ENCODE peak calls at places on chromosomes 1 and 21, in ten cellular contexts. T, D, V, Y, E, F, B, N, I and S are unnamed samples.

GRCh38 chr1:234897754-234898454 is 230.7 kb downstream of the TOMM20 start:
- DNase-seq in N (no peak), V (no peak), T (no peak), B (no peak), E (no peak), F (no peak), Y (no peak), I (no peak), D (no peak), S (no peak)

GRCh38 chr21:15252437-15252836 is 187.6 kb upstream of the NRIP1 start:
- DNase-seq in D (no peak), F (no peak), V (no peak), Y (no peak), T (no peak), E (no peak), N (no peak), I (no peak), B (no peak), S (no peak)

GRCh38 chr1:12142891-12143630 is 23.7 kb upstream of the TNFRSF1B start:
- DNase-seq in T (peak), D (peak), N (peak), Y (no peak), V (no peak), E (no peak), F (no peak), B (no peak), I (no peak), S (no peak)

GRCh38 chr1:200079576-200079975 is 52.1 kb downstream of the NR5A2 start:
- DNase-seq in D (no peak), I (no peak), N (no peak), E (no peak), B (no peak), T (no peak), Y (no peak), V (no peak), F (no peak), S (no peak)

GRCh38 chr1:46558966-46559365 is 7.5 kb upstream of the KNCN start:
- DNase-seq in T (no peak), D (no peak), V (no peak), N (no peak), B (no peak), I (no peak), F (no peak), E (no peak), Y (no peak), S (no peak)

GRCh38 chr21:38306407-38306806 is 49.6 kb downstream of the KCNJ15 start:
- DNase-seq in E (peak), T (no peak), N (no peak), V (no peak), Y (no peak), B (no peak), D (no peak), I (peak), F (no peak), S (no peak)

GRCh38 chr1:24735619-24736375 is 9.4 kb upstream of the CLIC4 start:
- DNase-seq in B (no peak), V (no peak), D (no peak), N (peak), Y (no peak), I (peak), T (peak), F (peak), E (peak), S (no peak)

GRCh38 chr1:177953549-177953948 is 16.3 kb downstream of the SEC16B start:
- DNase-seq in B (no peak), E (no peak), F (no peak), I (no peak), V (no peak), Y (no peak), D (no peak), T (no peak), N (no peak), S (no peak)

GRCh38 chr1:38256072-38256471 is 209.5 kb upstream of the POU3F1 start:
- DNase-seq in E (no peak), B (no peak), Y (no peak), D (no peak), I (no peak), T (no peak), V (no peak), N (no peak), F (no peak), S (no peak)

GRCh38 chr21:45935628-45936027 is 45.9 kb upstream of the COL6A1 start:
- DNase-seq in V (no peak), D (no peak), N (no peak), Y (no peak), E (peak), T (no peak), F (no peak), I (no peak), B (no peak), S (no peak)

GRCh38 chr1:156433602-156434001 is 64.6 kb downstream of the RHBG start:
- DNase-seq in E (no peak), D (no peak), B (no peak), N (no peak), Y (no peak), T (no peak), I (no peak), V (no peak), F (no peak), S (no peak)

GRCh38 chr1:46437723-46438122 is 43.6 kb downstream of the FAAH start:
- DNase-seq in D (no peak), Y (no peak), F (no peak), B (no peak), T (no peak), I (no peak), E (peak), V (no peak), N (no peak), S (no peak)

GRCh38 chr1:246460411-246460810 is 46.7 kb downstream of the SMYD3 start:
- DNase-seq in Y (no peak), B (no peak), T (no peak), V (no peak), N (no peak), I (no peak), F (no peak), E (peak), D (no peak), S (no peak)

GRCh38 chr1:107804134-107804533 is 160.8 kb downstream of the VAV3 start:
- DNase-seq in D (no peak), B (no peak), E (no peak), T (no peak), F (no peak), V (no peak), I (no peak), N (no peak), Y (no peak), S (no peak)

GRCh38 chr1:29586991-29587745 is 350.8 kb downstream of the PTPRU start:
- DNase-seq in B (no peak), F (no peak), V (no peak), Y (no peak), I (no peak), N (no peak), T (no peak), D (no peak), E (no peak), S (no peak)

GRCh38 chr1:170445096-170445495 is 86.9 kb upstream of the GORAB start:
- DNase-seq in F (no peak), Y (no peak), B (no peak), V (no peak), E (peak), I (no peak), D (no peak), N (no peak), T (no peak), S (no peak)

GRCh38 chr1:31995263-31995662 is 18.4 kb upstream of the KHDRBS1 start:
- DNase-seq in D (no peak), I (no peak), V (no peak), E (no peak), T (no peak), F (no peak), Y (no peak), N (no peak), B (no peak), S (no peak)

GRCh38 chr1:234605983-234606730 is 3.8 kb downstream of the IRF2BP2 start:
- DNase-seq in E (peak), B (no peak), N (peak), V (peak), I (peak), F (peak), Y (peak), T (no peak), D (no peak), S (no peak)

GRCh38 chr1:201647722-201648065 is 108.8 kb downstream of the NAV1 start:
- DNase-seq in E (no peak), B (no peak), Y (no peak), D (no peak), I (no peak), V (no peak), F (no peak), N (no peak), T (no peak), S (no peak)

GRCh38 chr1:23168079-23168461 is 586 bp downstream of the LUZP1 start:
- DNase-seq in E (no peak), I (no peak), Y (peak), F (peak), N (peak), D (peak), T (peak), B (no peak), V (no peak), S (no peak)

GRCh38 chr21:42527489-42528158 is 14.0 kb downstream of the SLC37A1 start:
- DNase-seq in D (no peak), T (no peak), F (peak), N (no peak), V (no peak), Y (peak), E (no peak), B (no peak), I (no peak), S (no peak)

GRCh38 chr1:204894031-204894430 is 23.4 kb downstream of the NFASC start:
- DNase-seq in D (no peak), V (no peak), E (no peak), B (no peak), I (no peak), Y (no peak), T (no peak), F (no peak), N (no peak), S (no peak)

GRCh38 chr21:36860736-36861594 is 105.5 kb downstream of the HLCS start:
- DNase-seq in Y (no peak), B (no peak), I (peak), E (peak), F (peak), N (no peak), D (no peak), T (no peak), V (peak), S (no peak)

GRCh38 chr1:87829360-87829759 is 500.7 kb downstream of the LMO4 start:
- DNase-seq in I (no peak), T (no peak), B (no peak), D (no peak), V (no peak), N (no peak), Y (no peak), F (no peak), E (no peak), S (no peak)

DNA sequence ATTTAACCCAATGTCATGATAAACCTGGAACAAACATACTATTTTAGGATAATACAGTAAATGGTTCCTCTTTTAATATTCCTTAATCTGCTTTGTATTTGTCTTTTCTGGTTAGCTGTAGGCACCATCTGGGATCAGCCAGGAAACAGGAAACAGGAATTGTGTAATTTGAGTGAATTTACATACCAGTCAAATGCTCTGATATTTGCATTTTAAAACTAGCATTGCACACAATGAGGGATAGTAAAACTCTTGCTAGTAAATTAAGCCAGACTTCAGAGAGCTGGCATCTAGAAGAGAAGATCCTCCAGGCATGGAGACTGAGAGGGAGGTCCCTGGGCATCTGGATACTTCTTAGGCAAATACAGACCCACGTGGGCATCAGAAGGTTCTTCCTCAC is 103.5 kb downstream of the HMCN1 start:
- DNase-seq in V (no peak), E (peak), N (no peak), T (no peak), F (no peak), D (no peak), I (no peak), Y (no peak), B (no peak), S (no peak)
- H3K27ac ChIP-seq in V (no peak), E (no peak), N (no peak), T (no peak), F (no peak), D (no peak), I (no peak), Y (no peak), B (no peak), S (no peak)

GRCh38 chr1:209432443-209432825 is 151.1 kb upstream of the CAMK1G start:
- DNase-seq in Y (no peak), T (no peak), V (no peak), N (no peak), F (no peak), D (no peak), I (no peak), E (no peak), B (no peak), S (no peak)

GRCh38 chr1:209430107-209430506 is 153.4 kb upstream of the CAMK1G start:
- DNase-seq in E (no peak), F (no peak), I (no peak), V (no peak), N (no peak), Y (no peak), D (no peak), B (no peak), T (no peak), S (no peak)

GRCh38 chr1:209431813-209432442 is 151.6 kb upstream of the CAMK1G start:
- DNase-seq in I (no peak), V (no peak), D (no peak), F (no peak), N (no peak), E (no peak), B (no peak), Y (no peak), T (no peak), S (no peak)

GRCh38 chr1:209430821-209431259 is 152.7 kb upstream of the CAMK1G start:
- DNase-seq in T (no peak), N (no peak), I (no peak), B (no peak), V (no peak), Y (no peak), F (no peak), D (no peak), E (no peak), S (no peak)

DNA sequence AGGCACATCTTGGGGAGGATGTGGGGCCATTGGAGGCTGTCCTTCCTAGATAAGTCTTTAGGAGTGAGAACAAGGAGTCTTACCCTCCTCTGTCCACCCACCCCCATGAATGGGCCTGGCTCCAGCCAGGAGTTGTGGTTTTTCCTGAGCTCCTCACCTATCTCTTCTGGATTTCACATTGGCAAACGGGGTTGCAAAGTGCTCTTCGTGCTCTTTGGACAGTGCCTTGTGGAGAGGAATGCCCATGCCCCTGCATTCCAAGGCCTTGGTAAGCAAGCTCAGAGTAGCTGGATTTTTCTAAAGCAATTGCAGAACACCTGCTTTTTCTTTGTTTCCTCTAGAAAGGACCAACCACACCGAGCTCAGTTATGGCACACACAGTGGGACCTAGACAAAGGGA is 152.1 kb upstream of the CAMK1G start:
- DNase-seq in V (no peak), N (no peak), D (no peak), F (no peak), I (no peak), T (no peak), E (no peak), B (no peak), Y (no peak), S (no peak)
- H3K4me3 ChIP-seq in V (no peak), N (no peak), D (no peak), F (no peak), I (no peak), T (no peak), E (no peak), B (no peak), Y (no peak), S (no peak)

GRCh38 chr1:196732526-196732925 is 42.1 kb upstream of the CFHR3 start:
- DNase-seq in V (peak), E (no peak), I (no peak), F (no peak), B (no peak), N (no peak), Y (no peak), T (no peak), D (no peak), S (no peak)
- TF ChIP-seq CTCF in V (no peak), E (peak), I (no peak), F (peak), B (no peak), N (no peak), Y (no peak), T (no peak), D (no peak), S (no peak)

GRCh38 chr21:34809822-34810221 is 141.0 kb downstream of the CLIC6 start:
- DNase-seq in Y (no peak), F (no peak), D (no peak), V (no peak), E (no peak), N (no peak), T (no peak), I (no peak), B (no peak), S (no peak)
- H3K27ac ChIP-seq in Y (no peak), F (no peak), D (no peak), V (no peak), E (no peak), N (no peak), T (no peak), I (no peak), B (no peak), S (no peak)

DNA sequence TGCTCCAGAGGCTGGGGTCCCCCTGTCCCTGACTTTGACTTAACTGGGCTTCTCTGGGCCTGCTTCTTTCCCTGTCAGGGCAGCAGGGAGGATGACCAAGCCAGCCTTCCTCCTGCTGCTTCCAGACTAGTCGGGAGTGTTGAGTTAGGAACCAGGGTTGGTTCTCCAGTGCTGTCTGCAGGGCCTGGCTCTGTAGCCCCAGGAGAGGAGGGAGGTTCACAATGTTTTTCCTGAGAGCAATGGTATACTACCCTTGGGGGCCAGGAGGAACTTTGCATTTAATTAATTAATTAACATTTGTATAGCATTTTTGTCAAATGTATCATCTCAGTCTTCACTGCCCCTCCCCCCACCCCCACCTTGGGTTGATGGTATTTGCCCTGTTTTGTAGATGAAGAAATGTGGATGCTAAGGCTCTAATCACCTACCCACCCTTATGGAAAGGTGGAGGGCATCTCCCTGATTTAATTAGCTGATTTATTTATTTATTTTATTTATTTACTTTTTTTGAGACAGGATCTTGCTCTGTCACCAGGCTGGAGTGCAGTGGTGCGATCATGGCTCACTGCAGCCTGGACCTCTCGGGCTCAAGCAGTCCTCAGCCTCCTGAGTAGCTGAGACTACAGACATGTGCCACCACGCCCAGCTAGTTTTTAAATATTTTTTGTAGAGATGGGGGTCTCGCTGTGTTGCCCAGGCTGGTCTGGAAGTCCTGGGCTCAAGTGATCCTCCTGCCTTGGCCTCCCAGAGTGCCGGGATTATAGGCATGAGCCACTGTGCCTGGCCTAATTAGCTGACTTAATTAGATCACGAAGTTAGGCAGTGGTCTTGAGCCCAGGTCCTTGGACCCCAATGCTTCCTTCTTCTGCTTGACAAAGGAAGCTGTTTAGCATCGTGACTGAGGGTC is 6.6 kb downstream of the H6PD start:
- DNase-seq in F (no peak), E (no peak), T (no peak), D (no peak), Y (no peak), B (no peak), I (no peak), V (no peak), N (no peak), S (no peak)
- H3K4me3 ChIP-seq in F (peak), E (no peak), T (no peak), D (no peak), Y (no peak), B (no peak), I (no peak), V (no peak), N (no peak), S (no peak)

GRCh38 chr1:241610056-241610815 is 29.9 kb downstream of the CHML start:
- DNase-seq in I (peak), T (no peak), B (no peak), N (no peak), D (no peak), V (peak), E (peak), Y (no peak), F (peak), S (no peak)

GRCh38 chr1:241614144-241614543 is 26.0 kb downstream of the CHML start:
- DNase-seq in N (no peak), E (no peak), F (no peak), D (no peak), B (no peak), Y (no peak), V (no peak), I (no peak), T (no peak), S (no peak)

GRCh38 chr1:241612533-241613505 is 27.4 kb downstream of the CHML start:
- DNase-seq in Y (no peak), E (peak), V (no peak), D (no peak), F (no peak), N (no peak), T (no peak), I (peak), B (no peak), S (no peak)

GRCh38 chr1:241608379-241609033 is 31.7 kb downstream of the CHML start:
- DNase-seq in B (no peak), D (no peak), N (no peak), V (no peak), T (no peak), F (no peak), Y (no peak), E (peak), I (peak), S (no peak)

DNA sequence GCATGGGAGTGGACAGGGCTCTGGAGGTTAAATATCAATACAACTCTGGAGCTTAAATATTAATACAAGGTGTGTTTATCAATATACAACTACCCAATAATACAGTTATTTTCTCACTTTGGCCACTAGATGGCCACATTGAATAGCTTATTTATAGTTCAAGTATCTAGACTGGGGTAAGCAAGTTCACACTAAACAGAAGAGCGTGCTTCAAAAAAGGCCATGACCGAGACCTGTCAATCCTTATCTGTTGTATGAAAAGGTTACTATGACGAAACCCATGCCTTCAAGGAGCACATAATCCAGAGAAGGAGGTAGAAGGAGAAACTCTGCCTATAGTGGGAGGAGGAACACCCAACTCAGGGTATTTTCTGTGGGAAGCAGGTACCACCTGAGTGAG is 29.1 kb downstream of the CHML start:
- DNase-seq in I (peak), B (no peak), N (no peak), T (no peak), V (peak), Y (no peak), E (peak), F (no peak), D (no peak), S (no peak)
- TF ChIP-seq CTCF in I (peak), B (peak), N (peak), T (peak), V (peak), Y (peak), E (peak), F (peak), D (peak), S (peak)

GRCh38 chr1:208141793-208142192 is 102.4 kb downstream of the PLXNA2 start:
- DNase-seq in I (no peak), F (no peak), E (no peak), D (peak), V (no peak), B (no peak), N (no peak), Y (no peak), T (peak), S (no peak)
- H3K27ac ChIP-seq in I (no peak), F (no peak), E (no peak), D (peak), V (no peak), B (no peak), N (no peak), Y (no peak), T (no peak), S (no peak)